ENCODE peak calls at places on chromosomes 11 and 22, in four cellular contexts. M, F, O and T are unnamed samples.

GRCh38 chr11:64722141-64723050 is 601 bp downstream of the NRXN2 start:
- DNase-seq in M (no peak), F (no peak), O (peak; percentile 11), T (no peak)

GRCh38 chr11:16404781-16405180 is 48.4 kb upstream of the SOX6 start:
- DNase-seq in M (no peak), F (no peak), O (no peak), T (no peak)

GRCh38 chr11:102456381-102456780 is 3.8 kb upstream of the TMEM123 start:
- DNase-seq in M (no peak), F (no peak), O (no peak), T (no peak)

GRCh38 chr22:24601217-24602104 is 1.5 kb upstream of the GGT1 start:
- DNase-seq in M (no peak), F (no peak), O (no peak), T (no peak)

GRCh38 chr11:76590631-76590950 is 80.0 kb downstream of the LRRC32 start:
- DNase-seq in M (no peak), F (no peak), O (no peak), T (no peak)

GRCh38 chr22:31646186-31647019 is 15.6 kb downstream of the PISD start:
- DNase-seq in M (no peak), F (peak; percentile 34), O (no peak), T (peak; percentile 52)

GRCh38 chr22:49197500-49197899 is 630.2 kb downstream of the BRD1 start:
- DNase-seq in M (no peak), F (no peak), O (no peak), T (no peak)

GRCh38 chr11:27401760-27402316 is 38.8 kb upstream of the CCDC34 start:
- DNase-seq in M (no peak), F (no peak), O (no peak), T (peak; percentile 91)

GRCh38 chr11:77728203-77728786 is 90.7 kb upstream of the CLNS1A start:
- DNase-seq in M (no peak), F (no peak), O (no peak), T (no peak)

GRCh38 chr11:723120-723883 is 17.3 kb downstream of the EPS8L2 start:
- DNase-seq in M (no peak), F (no peak), O (peak; percentile 73), T (no peak)

GRCh38 chr22:45441158-45441557 is 27.7 kb downstream of the RIBC2 start:
- DNase-seq in M (no peak), F (peak; percentile 46), O (peak; percentile 77), T (peak; percentile 17)

GRCh38 chr22:19507534-19507861 is 16.7 kb downstream of the CLDN5 start:
- DNase-seq in M (no peak), F (no peak), O (no peak), T (no peak)

GRCh38 chr11:68314886-68315580 is 2.6 kb downstream of the LRP5 start:
- DNase-seq in M (no peak), F (no peak), O (no peak), T (no peak)

GRCh38 chr11:96706761-96707160 is 316.9 kb downstream of the JRKL start:
- DNase-seq in M (no peak), F (no peak), O (no peak), T (no peak)

GRCh38 chr11:109612481-109612880 is 190.5 kb downstream of the C11orf87 start:
- DNase-seq in M (no peak), F (no peak), O (no peak), T (no peak)

GRCh38 chr11:78039919-78040671 is 17.0 kb upstream of the KCTD14 start:
- DNase-seq in M (no peak), F (peak; percentile 64), O (no peak), T (no peak)

GRCh38 chr22:20016734-20017621 is at the start of gene ARVCF:
- DNase-seq in M (no peak), F (peak; percentile 95), O (peak; percentile 97), T (no peak)

GRCh38 chr11:67539588-67539987 is 16.3 kb upstream of the CABP2 start:
- DNase-seq in M (no peak), F (no peak), O (no peak), T (no peak)

GRCh38 chr22:23781533-23781932 is 5.2 kb upstream of the SMARCB1 start:
- DNase-seq in M (no peak), F (peak; percentile 37), O (no peak), T (no peak)

GRCh38 chr22:23127055-23127756 is 14.6 kb downstream of the RSPH14 start:
- DNase-seq in M (no peak), F (no peak), O (no peak), T (no peak)

GRCh38 chr22:19051381-19051780 is 70.8 kb downstream of the DGCR2 start:
- DNase-seq in M (no peak), F (no peak), O (no peak), T (no peak)

GRCh38 chr11:102120437-102120935 is 10.2 kb downstream of the YAP1 start:
- DNase-seq in M (no peak), F (peak; percentile 24), O (peak; percentile 40), T (no peak)

GRCh38 chr22:33451851-33452469 is 393.8 kb upstream of the SYN3 start:
- DNase-seq in M (no peak), F (no peak), O (no peak), T (no peak)

GRCh38 chr11:31850365-31850764 is 39.2 kb upstream of the PAX6 start:
- DNase-seq in M (no peak), F (no peak), O (no peak), T (no peak)

GRCh38 chr22:37197451-37198289 is 9.6 kb upstream of the C1QTNF6 start:
- DNase-seq in M (no peak), F (peak; percentile 91), O (no peak), T (no peak)
- TF ChIP-seq REST in M (no peak), F (no peak), O (no peak), T (peak; percentile 32)

DNA sequence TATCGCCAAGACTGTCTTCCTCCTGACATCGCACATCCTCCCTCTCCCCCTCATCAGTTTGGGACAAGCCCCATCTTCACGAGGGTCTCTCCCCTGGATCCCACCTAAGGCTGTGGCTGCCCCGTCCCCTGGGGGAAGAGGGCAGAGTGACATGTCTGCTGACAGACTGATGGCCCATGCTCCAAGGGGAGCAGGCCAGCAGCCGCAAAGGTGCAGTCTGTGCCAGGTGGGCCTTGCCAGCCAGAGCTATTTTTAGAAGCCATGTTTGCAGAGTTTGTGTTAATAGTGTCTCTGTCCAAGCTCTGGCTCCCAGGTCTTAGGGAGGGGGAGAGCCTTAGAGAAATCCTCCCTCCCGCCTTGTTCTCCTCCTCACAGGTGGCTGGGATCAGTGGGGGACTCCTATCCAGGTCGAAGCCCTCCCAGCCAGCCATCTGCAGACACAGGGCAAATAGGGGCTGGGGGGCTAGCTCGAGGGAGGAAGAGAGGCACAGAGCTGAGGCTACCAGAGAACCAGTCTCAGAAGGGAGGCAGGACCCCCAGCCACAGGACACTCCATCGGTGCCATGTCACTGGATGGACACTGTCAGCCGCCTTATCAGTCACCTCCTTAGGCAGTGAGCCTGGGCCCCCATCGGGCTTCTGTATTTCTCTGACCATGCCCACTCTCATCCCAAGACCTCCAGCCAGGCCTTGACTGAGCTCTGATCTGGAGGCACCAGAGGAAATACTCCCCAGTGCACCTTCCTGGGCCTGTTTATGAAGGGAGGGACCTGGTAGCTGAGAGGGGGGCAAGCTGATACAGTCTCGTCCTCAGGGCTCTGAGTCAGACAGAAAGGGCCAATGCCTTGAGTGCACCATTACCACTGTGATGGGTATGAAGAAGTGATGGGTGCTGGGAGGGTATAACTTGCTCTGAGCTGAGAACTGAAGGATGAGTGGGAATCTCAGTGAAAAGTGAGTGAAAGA is 49.3 kb downstream of the CHRDL2 start:
- DNase-seq in M (no peak), F (no peak), O (no peak), T (no peak)
- H3K27ac ChIP-seq in M (no peak overlapping the region), F (peak overlapping the region; percentile 56), O (no peak overlapping the region), T (no peak overlapping the region)

GRCh38 chr22:39488563-39489083 is 13.5 kb upstream of the MIEF1 start:
- DNase-seq in M (no peak), F (no peak), O (no peak), T (no peak)
- TF ChIP-seq REST in M (no peak), F (no peak), O (no peak), T (no peak)

DNA sequence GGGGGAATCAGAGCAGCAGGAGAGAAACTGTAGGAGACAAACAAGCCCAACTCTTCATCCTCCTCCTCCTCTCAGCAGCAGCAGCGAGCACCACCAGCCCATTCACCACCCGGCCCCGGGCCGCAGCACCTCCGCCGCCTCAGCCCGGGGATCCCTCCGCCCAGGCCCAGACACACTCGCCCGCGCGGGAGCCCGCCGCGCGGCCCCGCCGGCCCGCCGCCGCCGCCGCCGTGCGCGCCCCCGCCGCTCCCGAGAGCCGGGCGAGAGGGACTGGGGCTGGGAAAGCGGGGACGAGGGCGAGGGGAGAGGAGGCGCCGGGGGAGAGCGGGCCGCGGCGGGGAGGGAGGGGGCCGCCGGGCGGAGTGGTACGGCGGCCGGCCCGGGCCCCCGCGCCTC is at the start of gene PHF21A:
- DNase-seq in M (no peak), F (peak; percentile 79), O (peak; percentile 95), T (no peak)
- H3K27ac ChIP-seq in M (peak within 1 kb of the TSS; percentile 75), F (peak within 1 kb of the TSS; percentile 97), O (peak within 1 kb of the TSS; percentile 97), T (peak within 1 kb of the TSS; percentile 95)

GRCh38 chr11:61369372-61370348 is 7.5 kb downstream of the TMEM138 start:
- DNase-seq in M (peak; percentile 77), F (no peak), O (no peak), T (no peak)
- TF ChIP-seq REST in M (no peak), F (no peak), O (no peak), T (no peak)